ENCODE peak calls at places on chromosomes 2 and 18, in five cellular contexts. E is SIG-M5; N is T-helper 1 cell; Q is activated CD4-positive, alpha-beta T cell treated with anti-CD3 and anti-CD28 coated beads, Interleukin-2, amount 50 U/mL, for 1 hour; W is HFFc6. C is an unnamed sample.

GRCh38 chr2:28339516-28340175 is 53.0 kb upstream of the FOSL2 start:
- DNase-seq in Q (no peak), N (no peak), W (no peak), E (no peak), C (no peak)

GRCh38 chr2:172962824-172963223 is 112.8 kb upstream of the MAP3K20 start:
- DNase-seq in Q (no peak), N (no peak), E (no peak), W (peak; percentile 57), C (peak; percentile 50)

GRCh38 chr2:233387225-233387624 is 32.9 kb downstream of the DGKD start:
- DNase-seq in N (no peak), E (no peak), Q (no peak), W (no peak), C (no peak)

GRCh38 chr2:70181363-70181956 is 9.4 kb downstream of the C2orf42 start:
- DNase-seq in W (no peak), E (no peak), N (no peak), Q (no peak), C (peak; percentile 88)

GRCh38 chr2:99621106-99621505 is 131.3 kb upstream of the REV1 start:
- DNase-seq in N (no peak), Q (no peak), E (no peak), W (no peak), C (no peak)

GRCh38 chr18:58161659-58162058 is 117.6 kb downstream of the NEDD4L start:
- DNase-seq in W (no peak), Q (no peak), N (no peak), E (no peak), C (no peak)

GRCh38 chr2:229777716-229778115 is 63.4 kb upstream of the DNER start:
- DNase-seq in E (no peak), N (no peak), W (no peak), Q (no peak), C (no peak)

GRCh38 chr2:62293490-62294212 is 97.7 kb downstream of the B3GNT2 start:
- DNase-seq in N (no peak), W (no peak), Q (no peak), E (no peak), C (no peak)

GRCh38 chr2:62455957-62456692 is 49.9 kb downstream of the TMEM17 start:
- DNase-seq in E (no peak), W (no peak), N (no peak), Q (no peak), C (no peak)

C was measured in HL-60.